ENCODE peak calls at places on chromosomes 13 and 19, in eight cellular contexts. R is cardiac muscle cell, S is omental fat pad, K is astrocyte, P is NCI-H748 treated with DMSO at 0.1 percent for 48 hours, V is OCI-M1, C is lower leg skin, Y is RCC 7860. J is an unnamed sample.

GRCh38 chr13:44232729-44233128 is 140.9 kb upstream of the SERP2 start:
- DNase-seq in R (no peak), Y (no peak), P (no peak), V (no peak), C (no peak), S (no peak), K (no peak), J (no peak)

GRCh38 chr19:52170863-52171320 is 529 bp downstream of the ZNF836 start:
- DNase-seq in R (no peak), Y (no peak), C (no peak), S (no peak), K (no peak), P (no peak), V (no peak), J (peak)

GRCh38 chr13:24202215-24202614 is 41.7 kb downstream of the SPATA13 start:
- DNase-seq in P (no peak), C (no peak), Y (no peak), S (no peak), V (no peak), R (no peak), K (no peak), J (no peak)

GRCh38 chr19:10752237-10752912 is 34.5 kb downstream of the DNM2 start:
- DNase-seq in C (no peak), R (no peak), S (no peak), K (no peak), V (no peak), Y (no peak), P (no peak), J (no peak)

GRCh38 chr13:44434441-44435141 is 61.0 kb downstream of the SERP2 start:
- DNase-seq in C (no peak), P (no peak), Y (no peak), S (no peak), V (no peak), K (no peak), R (no peak), J (no peak)

GRCh38 chr13:93004919-93005318 is 221.7 kb upstream of the GPC6 start:
- DNase-seq in V (peak), K (no peak), R (peak), P (no peak), Y (no peak), C (no peak), S (no peak), J (no peak)

GRCh38 chr13:26872444-26873173 is 112.0 kb upstream of the GPR12 start:
- DNase-seq in C (peak), V (peak), Y (no peak), R (peak), P (peak), S (peak), K (no peak), J (peak)

GRCh38 chr19:49362048-49362925 is at the start of gene TEAD2:
- DNase-seq in R (peak), V (peak), P (no peak), Y (no peak), C (no peak), K (peak), S (no peak), J (peak)

GRCh38 chr13:112849500-112849899 is 119.5 kb upstream of the MCF2L start:
- DNase-seq in P (peak), S (no peak), K (peak), V (no peak), R (no peak), C (no peak), Y (no peak), J (peak)

GRCh38 chr13:52599853-52600603 is 42.2 kb upstream of the HNRNPA1L2 start:
- DNase-seq in P (no peak), C (no peak), K (peak), V (peak), Y (no peak), S (no peak), R (peak), J (peak)

GRCh38 chr19:3175761-3176714 is 2.5 kb upstream of the S1PR4 start:
- DNase-seq in Y (peak), P (no peak), K (peak), S (no peak), R (no peak), V (no peak), C (no peak), J (peak)

GRCh38 chr13:75145926-75146325 is 336.0 kb downstream of the TBC1D4 start:
- DNase-seq in K (no peak), C (no peak), V (no peak), R (peak), S (no peak), Y (no peak), P (no peak), J (no peak)

GRCh38 chr19:47723573-47723923 is 10.3 kb downstream of the EHD2 start:
- DNase-seq in V (peak), C (peak), Y (peak), K (peak), R (peak), P (no peak), S (no peak), J (no peak)

GRCh38 chr13:92158335-92158734 is 759.9 kb downstream of the GPC5 start:
- DNase-seq in R (peak), K (peak), Y (no peak), V (peak), C (no peak), P (no peak), S (no peak), J (no peak)

GRCh38 chr13:95207769-95208366 is 93.4 kb downstream of the ABCC4 start:
- DNase-seq in S (no peak), V (no peak), C (no peak), R (no peak), P (no peak), K (no peak), Y (no peak), J (no peak)

GRCh38 chr19:30046522-30046921 is 104.5 kb downstream of the URI1 start:
- DNase-seq in V (peak), K (peak), P (peak), S (no peak), R (no peak), Y (peak), C (no peak), J (no peak)

GRCh38 chr19:40974633-40975037 is 16.4 kb upstream of the CYP2B6 start:
- DNase-seq in Y (peak), S (peak), C (peak), K (peak), P (peak), R (peak), V (peak), J (peak)

GRCh38 chr13:79688741-79689140 is 207.8 kb downstream of the NDFIP2 start:
- DNase-seq in C (no peak), R (no peak), S (no peak), K (no peak), P (no peak), Y (no peak), V (no peak), J (no peak)

GRCh38 chr13:105412171-105412570 is 1123.3 kb downstream of the EFNB2 start:
- DNase-seq in Y (no peak), C (no peak), P (no peak), R (no peak), K (no peak), S (no peak), V (no peak), J (no peak)

GRCh38 chr13:98447881-98448641 is 128.8 kb downstream of the STK24 start:
- DNase-seq in V (peak), K (peak), R (peak), P (no peak), S (peak), Y (no peak), C (no peak), J (peak)

GRCh38 chr19:33819875-33820781 is 23.5 kb downstream of the KCTD15 start:
- DNase-seq in R (peak), V (peak), Y (no peak), C (peak), P (peak), K (peak), S (peak), J (peak)

GRCh38 chr13:67651908-67652307 is 421.8 kb upstream of the PCDH9 start:
- DNase-seq in Y (no peak), C (no peak), P (no peak), V (no peak), R (no peak), K (no peak), S (no peak), J (no peak)

GRCh38 chr13:35789335-35790166 is 313.1 kb upstream of the MAB21L1 start:
- DNase-seq in Y (peak), K (peak), S (no peak), C (no peak), R (peak), P (peak), V (peak), J (peak)

GRCh38 chr13:113122571-113123225 is at the start of gene F10:
- DNase-seq in C (peak), Y (no peak), S (no peak), K (no peak), P (no peak), R (peak), V (no peak), J (peak)

GRCh38 chr19:7515471-7516226 is at the start of gene ZNF358:
- DNase-seq in R (peak), K (peak), Y (peak), C (peak), S (no peak), P (peak), V (peak), J (peak)

GRCh38 chr19:43618921-43619261 is 538 bp downstream of the ZNF428 start:
- DNase-seq in P (peak), C (no peak), V (peak), S (no peak), Y (peak), K (no peak), R (peak), J (no peak)

GRCh38 chr19:38713227-38713649 is 31.0 kb downstream of the CAPN12 start:
- DNase-seq in Y (no peak), C (no peak), P (no peak), S (no peak), R (no peak), V (no peak), K (no peak), J (no peak)

GRCh38 chr13:110161112-110161897 is 145.7 kb downstream of the COL4A1 start:
- DNase-seq in K (no peak), P (no peak), Y (no peak), V (no peak), R (no peak), S (no peak), C (no peak), J (no peak)

GRCh38 chr19:6718741-6719539 is 1.5 kb downstream of the C3 start:
- DNase-seq in K (no peak), R (peak), C (no peak), Y (no peak), S (no peak), V (peak), P (no peak), J (peak)

GRCh38 chr19:55116232-55117062 is 990 bp downstream of the PPP1R12C start:
- DNase-seq in Y (no peak), P (peak), R (peak), K (peak), S (peak), C (peak), V (peak), J (peak)

GRCh38 chr19:48836089-48837017 is at the start of gene HSD17B14:
- DNase-seq in Y (no peak), R (peak), C (no peak), V (peak), P (peak), S (no peak), K (peak), J (peak)

GRCh38 chr13:50080158-50080855 is 65.1 kb downstream of the KCNRG start:
- DNase-seq in S (no peak), P (peak), R (peak), C (no peak), V (peak), K (peak), Y (no peak), J (no peak)

GRCh38 chr13:46168341-46168740 is 13.6 kb downstream of the LCP1 start:
- DNase-seq in C (peak), P (no peak), S (no peak), R (peak), K (no peak), Y (peak), V (peak), J (no peak)

GRCh38 chr19:54667217-54667616 is 4.4 kb downstream of the LILRB4 start:
- DNase-seq in P (no peak), S (no peak), Y (no peak), V (no peak), K (no peak), R (no peak), C (no peak), J (no peak)

GRCh38 chr19:48967346-48968178 is 2.5 kb downstream of the FTL start:
- DNase-seq in K (peak), R (peak), C (no peak), P (no peak), V (peak), Y (no peak), S (no peak), J (peak)

GRCh38 chr13:30907167-30907761 is 1.2 kb downstream of the MEDAG start:
- DNase-seq in C (no peak), K (peak), R (peak), V (peak), Y (no peak), S (no peak), P (no peak), J (no peak)

GRCh38 chr19:17314007-17314589 is 4.7 kb downstream of the DDA1 start:
- DNase-seq in V (no peak), P (no peak), R (no peak), S (no peak), Y (no peak), C (no peak), K (no peak), J (no peak)

GRCh38 chr13:79442221-79442620 is 36.2 kb upstream of the RBM26 start:
- DNase-seq in R (no peak), Y (no peak), V (no peak), P (no peak), S (no peak), C (no peak), K (peak), J (no peak)